ENCODE peak calls at places on chromosomes 13 and 19, in six cellular contexts. W, I, O, D, L and E are unnamed samples.

GRCh38 chr19:32692727-32693061 is 1.1 kb downstream of the NUDT19 start:
- DNase-seq in L (no peak), D (no peak), W (no peak), O (no peak), I (no peak), E (peak; percentile 61)

GRCh38 chr19:47228937-47229673 is 1.9 kb downstream of the BBC3 start:
- DNase-seq in W (no peak), D (peak; percentile 67), O (no peak), I (peak; percentile 32), L (peak; percentile 24), E (no peak)

GRCh38 chr19:16594131-16594586 is 21.9 kb upstream of the SLC35E1 start:
- DNase-seq in I (no peak), W (no peak), L (no peak), O (no peak), D (no peak), E (no peak)

GRCh38 chr19:18975011-18975410 is 34.0 kb upstream of the HOMER3 start:
- DNase-seq in W (no peak), I (no peak), L (no peak), O (no peak), D (no peak), E (no peak)

GRCh38 chr19:12965017-12965811 is 4.2 kb upstream of the DAND5 start:
- DNase-seq in L (peak; percentile 86), D (peak; percentile 74), W (peak; percentile 91), O (peak; percentile 97), I (peak; percentile 72), E (peak; percentile 53)

GRCh38 chr19:36151144-36152051 is 849 bp downstream of the COX7A1 start:
- DNase-seq in O (no peak), W (peak; percentile 30), L (no peak), I (no peak), D (no peak), E (no peak)

GRCh38 chr13:25300861-25301346 is 521 bp upstream of the NUP58 start:
- DNase-seq in O (no peak), I (no peak), W (no peak), D (no peak), L (no peak), E (no peak)

GRCh38 chr13:33101835-33102234 is 85.6 kb downstream of the KL start:
- DNase-seq in L (no peak), I (peak; percentile 85), O (no peak), W (no peak), D (no peak), E (no peak)

GRCh38 chr13:111908391-111908790 is 158.6 kb upstream of the SOX1 start:
- DNase-seq in O (peak; percentile 38), D (no peak), L (no peak), W (peak; percentile 2), I (no peak), E (no peak)

GRCh38 chr19:3184847-3185481 is 766 bp upstream of the NCLN start:
- DNase-seq in W (peak; percentile 56), L (peak; percentile 57), O (no peak), I (no peak), D (no peak), E (no peak)

GRCh38 chr19:46351241-46352041 is 4.6 kb downstream of the PPP5C start:
- DNase-seq in W (no peak), D (peak; percentile 70), L (no peak), O (no peak), I (no peak), E (peak; percentile 37)

GRCh38 chr19:35777411-35777841 is 2.1 kb downstream of the ARHGAP33 start:
- DNase-seq in D (no peak), I (peak; percentile 46), O (no peak), L (no peak), W (peak; percentile 62), E (no peak)

GRCh38 chr19:7963566-7963965 is 20.1 kb upstream of the TIMM44 start:
- DNase-seq in L (no peak), D (no peak), W (no peak), I (no peak), O (no peak), E (no peak)

GRCh38 chr13:99320693-99321481 is 13.7 kb upstream of the GPR183 start:
- DNase-seq in L (no peak), I (no peak), D (peak; percentile 93), O (no peak), W (no peak), E (no peak)

GRCh38 chr19:40559394-40559793 is 17.3 kb upstream of the SHKBP1 start:
- DNase-seq in L (no peak), W (no peak), O (no peak), D (no peak), I (no peak), E (no peak)

GRCh38 chr13:31943591-31943990 is 88.0 kb upstream of the FRY start:
- DNase-seq in W (no peak), I (no peak), O (no peak), D (no peak), L (no peak), E (no peak)

GRCh38 chr13:94660695-94661324 is 51.5 kb downstream of the SOX21 start:
- DNase-seq in I (no peak), O (no peak), D (peak; percentile 36), W (no peak), L (peak; percentile 28), E (peak; percentile 11)

GRCh38 chr13:59963383-59963782 is 200.3 kb downstream of the DIAPH3 start:
- DNase-seq in D (no peak), I (no peak), W (no peak), L (no peak), O (no peak), E (no peak)

GRCh38 chr19:28705008-28705407 is 507.9 kb downstream of the UQCRFS1 start:
- DNase-seq in L (peak; percentile 19), D (no peak), I (peak; percentile 21), W (no peak), O (no peak), E (peak; percentile 15)

DNA sequence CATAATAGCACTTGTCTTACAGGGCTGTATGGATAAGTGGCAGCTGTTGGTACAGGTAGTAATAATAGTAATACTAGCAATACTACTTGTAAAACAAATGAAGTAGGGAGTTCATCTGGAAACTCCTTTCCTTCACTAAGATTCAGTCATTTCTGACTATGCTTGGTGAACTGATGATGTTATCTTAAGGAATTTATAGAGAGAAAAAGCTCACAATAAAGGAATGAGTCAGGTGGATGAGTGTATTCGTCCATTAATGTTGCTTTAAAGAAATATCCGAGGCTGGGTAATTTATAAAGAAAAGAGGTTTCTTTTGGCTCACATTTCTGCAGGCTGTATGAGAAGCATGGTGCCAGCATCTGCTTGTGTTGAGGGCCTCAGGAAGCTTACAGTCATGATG is 477.3 kb downstream of the KLF12 start:
- DNase-seq in W (no peak), L (no peak), D (no peak), I (no peak), O (no peak), E (no peak)
- TF ChIP-seq JUN in W (no peak), L (no peak), D (no peak), I (no peak), O (no peak), E (no peak)

GRCh38 chr19:50162988-50163387 is at the start of gene IZUMO2:
- DNase-seq in O (peak; percentile 73), L (peak; percentile 53), D (no peak), I (no peak), W (peak; percentile 72), E (no peak)
- TF ChIP-seq JUN in O (no peak), L (no peak), D (no peak), I (no peak), W (no peak), E (no peak)

DNA sequence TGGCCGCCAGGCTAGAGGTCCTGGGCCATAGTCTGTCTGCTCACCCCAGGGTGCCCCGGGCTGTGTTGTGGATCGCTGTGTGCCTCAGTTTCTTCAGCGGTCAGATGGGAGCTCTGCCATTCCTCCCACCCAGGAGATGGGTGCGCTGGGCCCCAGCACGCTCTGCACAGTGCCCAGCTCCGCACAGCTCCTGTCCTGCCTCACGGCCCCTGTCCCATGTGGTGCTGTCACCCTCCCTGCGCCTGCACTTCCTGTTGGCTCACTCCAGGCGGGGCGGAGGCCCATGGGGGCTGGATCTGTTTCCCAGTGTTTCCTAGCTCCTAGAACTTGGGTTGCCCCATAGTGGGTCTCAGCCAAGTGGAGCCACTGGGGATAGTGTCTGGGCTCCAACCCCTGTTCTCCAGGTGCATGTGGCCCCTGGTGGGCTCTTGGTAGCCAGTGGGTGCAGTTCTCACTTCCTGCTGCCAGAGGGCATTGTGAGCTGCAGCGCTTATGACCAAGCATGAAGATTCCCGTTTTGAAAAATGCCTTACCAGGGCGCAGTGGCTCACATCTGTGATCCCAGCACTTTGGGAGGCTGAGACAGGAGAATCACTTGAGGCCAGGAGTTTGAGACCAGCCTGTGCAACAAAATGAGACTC is 69.8 kb downstream of the KDM4B start:
- DNase-seq in I (peak; percentile 17), D (no peak), W (peak; percentile 54), L (peak; percentile 53), O (peak; percentile 62), E (peak; percentile 54)
- TF ChIP-seq JUN in I (no peak), D (no peak), W (no peak), L (no peak), O (no peak), E (no peak)

GRCh38 chr13:50319603-50320296 is 304.5 kb downstream of the KCNRG start:
- DNase-seq in D (peak; percentile 84), W (no peak), O (no peak), L (peak; percentile 9), I (peak; percentile 24), E (peak; percentile 51)
- TF ChIP-seq JUN in D (no peak), W (no peak), O (no peak), L (no peak), I (no peak), E (no peak)

GRCh38 chr13:80436571-80437169 is 95.7 kb upstream of the SPRY2 start:
- DNase-seq in I (no peak), O (no peak), D (no peak), W (no peak), L (no peak), E (no peak)
- TF ChIP-seq JUN in I (no peak), O (no peak), D (no peak), W (no peak), L (no peak), E (no peak)

GRCh38 chr13:61029064-61029463 is 386.6 kb downstream of the PCDH20 start:
- DNase-seq in D (no peak), O (no peak), L (no peak), I (no peak), W (peak; percentile 36), E (no peak)
- TF ChIP-seq JUN in D (no peak), O (no peak), L (no peak), I (no peak), W (no peak), E (no peak)

DNA sequence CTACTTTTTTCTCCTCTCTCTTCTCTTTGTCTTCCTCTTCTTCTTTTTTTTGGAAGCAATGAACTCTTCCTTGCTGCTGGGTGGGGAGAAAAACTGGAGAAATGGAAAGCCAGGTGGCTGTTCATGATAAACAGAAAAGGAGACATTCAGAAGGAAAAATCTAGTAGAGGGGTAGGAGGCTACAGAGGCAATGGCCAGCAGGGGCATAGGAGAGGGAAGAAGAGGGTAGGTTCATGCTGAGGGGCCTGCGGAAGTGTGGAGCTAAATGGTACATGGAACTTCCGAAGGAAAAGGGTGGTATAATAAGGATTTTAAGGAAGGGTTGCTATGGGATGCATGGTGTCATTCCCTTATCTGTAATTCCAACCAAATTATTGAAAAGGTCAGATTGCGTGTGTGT is 17.5 kb upstream of the HS6ST3 start:
- DNase-seq in I (no peak), O (no peak), W (peak; percentile 38), L (no peak), D (no peak), E (no peak)
- TF ChIP-seq JUN in I (no peak), O (no peak), W (no peak), L (no peak), D (no peak), E (no peak)

GRCh38 chr19:1251503-1252220 is 3.3 kb downstream of the MIDN start:
- DNase-seq in O (no peak), L (no peak), D (peak; percentile 54), I (peak; percentile 90), W (no peak), E (no peak)
- TF ChIP-seq JUN in O (no peak), L (no peak), D (no peak), I (no peak), W (no peak), E (no peak)